ENCODE peak calls at places on chromosome 16, in nine cellular contexts. Y is activated CD8-positive, alpha-beta T cell treated with anti-CD3 and anti-CD28 coated beads for 36 hours; A is neural crest cell; W is stomach; T is NCI-H2081; E is GM12865; O is NCI-H524 treated with DMSO at 0.1 percent for 48 hours; N is heart left ventricle; K is GM23248. D is an unnamed sample.

GRCh38 chr16:74521691-74522090 is 85.2 kb downstream of the GLG1 start:
- DNase-seq in W (no peak), N (peak; percentile 51), E (no peak), Y (no peak), O (no peak), A (no peak), T (no peak), K (peak; percentile 83), D (no peak)

GRCh38 chr16:22425036-22425801 is 50.8 kb upstream of the CDR2 start:
- DNase-seq in T (no peak), K (peak; percentile 86), E (no peak), N (peak; percentile 44), Y (no peak), O (no peak), W (no peak), A (no peak), D (no peak)

GRCh38 chr16:59039066-59039465 is 304.9 kb upstream of the GOT2 start:
- DNase-seq in E (no peak), W (no peak), Y (no peak), N (no peak), O (peak; percentile 6), K (no peak), T (no peak), A (no peak), D (no peak)

GRCh38 chr16:53094013-53094630 is 39.3 kb downstream of the CHD9 start:
- DNase-seq in Y (no peak), N (peak; percentile 81), A (no peak), T (peak; percentile 82), E (peak; percentile 85), W (peak; percentile 82), O (no peak), K (no peak), D (peak; percentile 86)

GRCh38 chr16:76228546-76229146 is 48.6 kb upstream of the CNTNAP4 start:
- DNase-seq in Y (no peak), O (no peak), A (no peak), K (no peak), T (no peak), N (no peak), W (no peak), E (no peak), D (no peak)

GRCh38 chr16:28180660-28181556 is 30.9 kb downstream of the XPO6 start:
- DNase-seq in W (no peak), A (no peak), Y (no peak), K (peak; percentile 37), O (no peak), N (no peak), E (peak; percentile 60), T (no peak), D (no peak)

GRCh38 chr16:67158637-67159600 is 790 bp downstream of the TRADD start:
- DNase-seq in W (peak; percentile 69), A (no peak), Y (peak; percentile 94), O (no peak), E (peak; percentile 93), T (no peak), K (peak; percentile 67), N (peak; percentile 62), D (peak; percentile 81)

GRCh38 chr16:11583171-11583570 is 3.5 kb downstream of the LITAF start:
- DNase-seq in A (no peak), N (no peak), K (peak; percentile 59), T (no peak), O (no peak), Y (no peak), E (no peak), W (no peak), D (no peak)

GRCh38 chr16:47054306-47054705 is 80.8 kb upstream of the DNAJA2 start:
- DNase-seq in T (no peak), K (no peak), W (no peak), A (no peak), Y (no peak), O (no peak), E (no peak), N (no peak), D (no peak)

GRCh38 chr16:85659805-85660511 is 28.8 kb downstream of the GINS2 start:
- DNase-seq in K (peak; percentile 62), E (peak; percentile 67), T (peak; percentile 31), Y (peak; percentile 83), O (no peak), W (peak; percentile 70), A (peak; percentile 93), N (peak; percentile 66), D (peak; percentile 76)

GRCh38 chr16:54199486-54200160 is 87.0 kb downstream of the IRX3 start:
- DNase-seq in W (no peak), K (no peak), N (no peak), A (no peak), T (no peak), E (no peak), O (no peak), Y (no peak), D (no peak)

GRCh38 chr16:15672514-15673167 is 22.6 kb downstream of the NDE1 start:
- DNase-seq in N (peak; percentile 91), E (no peak), T (peak; percentile 93), W (peak; percentile 70), Y (peak; percentile 80), K (peak; percentile 98), O (no peak), A (peak; percentile 35), D (peak; percentile 95)

GRCh38 chr16:15972046-15972868 is 22.8 kb downstream of the ABCC1 start:
- DNase-seq in N (no peak), T (no peak), K (no peak), W (no peak), E (no peak), Y (no peak), A (no peak), O (no peak), D (no peak)

GRCh38 chr16:75868636-75869389 is 142.5 kb upstream of the CPHXL start:
- DNase-seq in W (no peak), A (no peak), T (no peak), E (no peak), K (no peak), N (no peak), O (no peak), Y (no peak), D (no peak)

GRCh38 chr16:51181495-51181795 is 30.4 kb upstream of the SALL1 start:
- DNase-seq in N (no peak), W (no peak), K (no peak), A (peak; percentile 24), O (no peak), E (no peak), T (no peak), Y (no peak), D (no peak)